ENCODE peak calls at places on chromosomes 13 and 19, in ten cellular contexts. One of them, this sample, is unnamed.

GRCh38 chr19:46785054-46785979 is 3.1 kb downstream of the SLC1A5 start:
- DNase-seq in activated CD4-positive, alpha-beta T cell treated with anti-CD3 and anti-CD28 coated beads for 4 hours: no peak
- DNase-seq in central memory CD8-positive, alpha-beta T cell: no peak
- DNase-seq in occipital lobe: no peak
- DNase-seq in T-helper 9 cell: no peak
- DNase-seq in cardiac fibroblast: peak; percentile 24
- DNase-seq in dermis blood vessel endothelial cell: no peak
- DNase-seq in body of pancreas: no peak
- DNase-seq in stimulated activated CD4-positive, alpha-beta T cell treated with anti-CD3 and anti-CD28 coated beads, Interleukin-2, amount 100 ng/mL, for 48 hours: no peak
- DNase-seq in CD4-positive, alpha-beta T cell: no peak
- DNase-seq in this sample: no peak

GRCh38 chr19:50555447-50556235 is 12.6 kb downstream of the LRRC4B start:
- DNase-seq in activated CD4-positive, alpha-beta T cell treated with anti-CD3 and anti-CD28 coated beads for 4 hours: no peak
- DNase-seq in central memory CD8-positive, alpha-beta T cell: no peak
- DNase-seq in occipital lobe: no peak
- DNase-seq in T-helper 9 cell: no peak
- DNase-seq in cardiac fibroblast: peak; percentile 12
- DNase-seq in dermis blood vessel endothelial cell: no peak
- DNase-seq in body of pancreas: no peak
- DNase-seq in stimulated activated CD4-positive, alpha-beta T cell treated with anti-CD3 and anti-CD28 coated beads, Interleukin-2, amount 100 ng/mL, for 48 hours: no peak
- DNase-seq in CD4-positive, alpha-beta T cell: no peak
- DNase-seq in this sample: no peak

GRCh38 chr13:79986890-79987289 is 354.0 kb downstream of the SPRY2 start:
- DNase-seq in activated CD4-positive, alpha-beta T cell treated with anti-CD3 and anti-CD28 coated beads for 4 hours: no peak
- DNase-seq in central memory CD8-positive, alpha-beta T cell: no peak
- DNase-seq in occipital lobe: no peak
- DNase-seq in T-helper 9 cell: no peak
- DNase-seq in cardiac fibroblast: no peak
- DNase-seq in dermis blood vessel endothelial cell: no peak
- DNase-seq in body of pancreas: no peak
- DNase-seq in stimulated activated CD4-positive, alpha-beta T cell treated with anti-CD3 and anti-CD28 coated beads, Interleukin-2, amount 100 ng/mL, for 48 hours: no peak
- DNase-seq in CD4-positive, alpha-beta T cell: no peak
- DNase-seq in this sample: no peak

GRCh38 chr13:112181336-112182051 is 114.5 kb downstream of the SOX1 start:
- DNase-seq in activated CD4-positive, alpha-beta T cell treated with anti-CD3 and anti-CD28 coated beads for 4 hours: no peak
- DNase-seq in central memory CD8-positive, alpha-beta T cell: no peak
- DNase-seq in occipital lobe: no peak
- DNase-seq in T-helper 9 cell: no peak
- DNase-seq in cardiac fibroblast: no peak
- DNase-seq in dermis blood vessel endothelial cell: no peak
- DNase-seq in body of pancreas: no peak
- DNase-seq in stimulated activated CD4-positive, alpha-beta T cell treated with anti-CD3 and anti-CD28 coated beads, Interleukin-2, amount 100 ng/mL, for 48 hours: no peak
- DNase-seq in CD4-positive, alpha-beta T cell: no peak
- DNase-seq in this sample: no peak

GRCh38 chr19:46299004-46299509 is 2.2 kb downstream of the HIF3A start:
- DNase-seq in activated CD4-positive, alpha-beta T cell treated with anti-CD3 and anti-CD28 coated beads for 4 hours: no peak
- DNase-seq in central memory CD8-positive, alpha-beta T cell: no peak
- DNase-seq in occipital lobe: peak; percentile 81
- DNase-seq in T-helper 9 cell: no peak
- DNase-seq in cardiac fibroblast: peak; percentile 98
- DNase-seq in dermis blood vessel endothelial cell: peak; percentile 97
- DNase-seq in body of pancreas: peak; percentile 97
- DNase-seq in stimulated activated CD4-positive, alpha-beta T cell treated with anti-CD3 and anti-CD28 coated beads, Interleukin-2, amount 100 ng/mL, for 48 hours: no peak
- DNase-seq in CD4-positive, alpha-beta T cell: no peak
- DNase-seq in this sample: no peak

GRCh38 chr13:94110011-94110410 is 369.5 kb downstream of the DCT start:
- DNase-seq in activated CD4-positive, alpha-beta T cell treated with anti-CD3 and anti-CD28 coated beads for 4 hours: no peak
- DNase-seq in central memory CD8-positive, alpha-beta T cell: no peak
- DNase-seq in occipital lobe: no peak
- DNase-seq in T-helper 9 cell: no peak
- DNase-seq in cardiac fibroblast: no peak
- DNase-seq in dermis blood vessel endothelial cell: no peak
- DNase-seq in body of pancreas: no peak
- DNase-seq in stimulated activated CD4-positive, alpha-beta T cell treated with anti-CD3 and anti-CD28 coated beads, Interleukin-2, amount 100 ng/mL, for 48 hours: no peak
- DNase-seq in CD4-positive, alpha-beta T cell: no peak
- DNase-seq in this sample: no peak

GRCh38 chr19:2271516-2272103 is 10.4 kb downstream of the PEAK3 start:
- DNase-seq in activated CD4-positive, alpha-beta T cell treated with anti-CD3 and anti-CD28 coated beads for 4 hours: no peak
- DNase-seq in central memory CD8-positive, alpha-beta T cell: no peak
- DNase-seq in occipital lobe: no peak
- DNase-seq in T-helper 9 cell: no peak
- DNase-seq in cardiac fibroblast: peak; percentile 63
- DNase-seq in dermis blood vessel endothelial cell: peak; percentile 36
- DNase-seq in body of pancreas: no peak
- DNase-seq in stimulated activated CD4-positive, alpha-beta T cell treated with anti-CD3 and anti-CD28 coated beads, Interleukin-2, amount 100 ng/mL, for 48 hours: no peak
- DNase-seq in CD4-positive, alpha-beta T cell: no peak
- DNase-seq in this sample: no peak

GRCh38 chr19:16520074-16520973 is 21.9 kb downstream of the CHERP start:
- DNase-seq in activated CD4-positive, alpha-beta T cell treated with anti-CD3 and anti-CD28 coated beads for 4 hours: no peak
- DNase-seq in central memory CD8-positive, alpha-beta T cell: no peak
- DNase-seq in occipital lobe: no peak
- DNase-seq in T-helper 9 cell: no peak
- DNase-seq in cardiac fibroblast: no peak
- DNase-seq in dermis blood vessel endothelial cell: no peak
- DNase-seq in body of pancreas: no peak
- DNase-seq in stimulated activated CD4-positive, alpha-beta T cell treated with anti-CD3 and anti-CD28 coated beads, Interleukin-2, amount 100 ng/mL, for 48 hours: no peak
- DNase-seq in CD4-positive, alpha-beta T cell: no peak
- DNase-seq in this sample: no peak

GRCh38 chr13:84774111-84774510 is 891.8 kb upstream of the SLITRK1 start:
- DNase-seq in activated CD4-positive, alpha-beta T cell treated with anti-CD3 and anti-CD28 coated beads for 4 hours: no peak
- DNase-seq in central memory CD8-positive, alpha-beta T cell: no peak
- DNase-seq in occipital lobe: no peak
- DNase-seq in T-helper 9 cell: no peak
- DNase-seq in cardiac fibroblast: no peak
- DNase-seq in dermis blood vessel endothelial cell: no peak
- DNase-seq in body of pancreas: no peak
- DNase-seq in stimulated activated CD4-positive, alpha-beta T cell treated with anti-CD3 and anti-CD28 coated beads, Interleukin-2, amount 100 ng/mL, for 48 hours: no peak
- DNase-seq in CD4-positive, alpha-beta T cell: no peak
- DNase-seq in this sample: no peak

GRCh38 chr13:93420206-93420605 is 193.6 kb downstream of the GPC6 start:
- DNase-seq in activated CD4-positive, alpha-beta T cell treated with anti-CD3 and anti-CD28 coated beads for 4 hours: no peak
- DNase-seq in central memory CD8-positive, alpha-beta T cell: no peak
- DNase-seq in occipital lobe: no peak
- DNase-seq in T-helper 9 cell: no peak
- DNase-seq in cardiac fibroblast: no peak
- DNase-seq in dermis blood vessel endothelial cell: no peak
- DNase-seq in body of pancreas: no peak
- DNase-seq in stimulated activated CD4-positive, alpha-beta T cell treated with anti-CD3 and anti-CD28 coated beads, Interleukin-2, amount 100 ng/mL, for 48 hours: no peak
- DNase-seq in CD4-positive, alpha-beta T cell: no peak
- DNase-seq in this sample: no peak

GRCh38 chr13:49791214-49791752 is 1.2 kb downstream of the KPNA3 start:
- DNase-seq in activated CD4-positive, alpha-beta T cell treated with anti-CD3 and anti-CD28 coated beads for 4 hours: peak; percentile 18
- DNase-seq in central memory CD8-positive, alpha-beta T cell: no peak
- DNase-seq in occipital lobe: no peak
- DNase-seq in T-helper 9 cell: no peak
- DNase-seq in cardiac fibroblast: peak; percentile 50
- DNase-seq in dermis blood vessel endothelial cell: peak; percentile 51
- DNase-seq in body of pancreas: peak; percentile 25
- DNase-seq in stimulated activated CD4-positive, alpha-beta T cell treated with anti-CD3 and anti-CD28 coated beads, Interleukin-2, amount 100 ng/mL, for 48 hours: no peak
- DNase-seq in CD4-positive, alpha-beta T cell: no peak
- DNase-seq in this sample: no peak

GRCh38 chr19:17889609-17890214 is 18.0 kb downstream of the SLC5A5 start:
- DNase-seq in activated CD4-positive, alpha-beta T cell treated with anti-CD3 and anti-CD28 coated beads for 4 hours: no peak
- DNase-seq in central memory CD8-positive, alpha-beta T cell: no peak
- DNase-seq in occipital lobe: no peak
- DNase-seq in T-helper 9 cell: no peak
- DNase-seq in cardiac fibroblast: peak; percentile 61
- DNase-seq in dermis blood vessel endothelial cell: peak; percentile 61
- DNase-seq in body of pancreas: peak; percentile 27
- DNase-seq in stimulated activated CD4-positive, alpha-beta T cell treated with anti-CD3 and anti-CD28 coated beads, Interleukin-2, amount 100 ng/mL, for 48 hours: no peak
- DNase-seq in CD4-positive, alpha-beta T cell: no peak
- DNase-seq in this sample: no peak

GRCh38 chr13:99827011-99827410 is 144.6 kb downstream of the ZIC5 start:
- DNase-seq in activated CD4-positive, alpha-beta T cell treated with anti-CD3 and anti-CD28 coated beads for 4 hours: no peak
- DNase-seq in central memory CD8-positive, alpha-beta T cell: no peak
- DNase-seq in occipital lobe: no peak
- DNase-seq in T-helper 9 cell: no peak
- DNase-seq in cardiac fibroblast: no peak
- DNase-seq in dermis blood vessel endothelial cell: no peak
- DNase-seq in body of pancreas: no peak
- DNase-seq in stimulated activated CD4-positive, alpha-beta T cell treated with anti-CD3 and anti-CD28 coated beads, Interleukin-2, amount 100 ng/mL, for 48 hours: no peak
- DNase-seq in CD4-positive, alpha-beta T cell: no peak
- DNase-seq in this sample: no peak

GRCh38 chr13:45402641-45403040 is 15.5 kb downstream of the SLC25A30 start:
- DNase-seq in activated CD4-positive, alpha-beta T cell treated with anti-CD3 and anti-CD28 coated beads for 4 hours: no peak
- DNase-seq in central memory CD8-positive, alpha-beta T cell: no peak
- DNase-seq in occipital lobe: no peak
- DNase-seq in T-helper 9 cell: no peak
- DNase-seq in cardiac fibroblast: no peak
- DNase-seq in dermis blood vessel endothelial cell: no peak
- DNase-seq in body of pancreas: no peak
- DNase-seq in stimulated activated CD4-positive, alpha-beta T cell treated with anti-CD3 and anti-CD28 coated beads, Interleukin-2, amount 100 ng/mL, for 48 hours: no peak
- DNase-seq in CD4-positive, alpha-beta T cell: no peak
- DNase-seq in this sample: no peak

GRCh38 chr13:71949441-71949840 is 82.4 kb upstream of the DACH1 start:
- DNase-seq in activated CD4-positive, alpha-beta T cell treated with anti-CD3 and anti-CD28 coated beads for 4 hours: no peak
- DNase-seq in central memory CD8-positive, alpha-beta T cell: no peak
- DNase-seq in occipital lobe: no peak
- DNase-seq in T-helper 9 cell: no peak
- DNase-seq in cardiac fibroblast: no peak
- DNase-seq in dermis blood vessel endothelial cell: no peak
- DNase-seq in body of pancreas: no peak
- DNase-seq in stimulated activated CD4-positive, alpha-beta T cell treated with anti-CD3 and anti-CD28 coated beads, Interleukin-2, amount 100 ng/mL, for 48 hours: no peak
- DNase-seq in CD4-positive, alpha-beta T cell: no peak
- DNase-seq in this sample: no peak

GRCh38 chr13:51697855-51698254 is 106.1 kb downstream of the DHRS12 start:
- DNase-seq in activated CD4-positive, alpha-beta T cell treated with anti-CD3 and anti-CD28 coated beads for 4 hours: no peak
- DNase-seq in central memory CD8-positive, alpha-beta T cell: no peak
- DNase-seq in occipital lobe: no peak
- DNase-seq in T-helper 9 cell: no peak
- DNase-seq in cardiac fibroblast: peak; percentile 32
- DNase-seq in dermis blood vessel endothelial cell: no peak
- DNase-seq in body of pancreas: no peak
- DNase-seq in stimulated activated CD4-positive, alpha-beta T cell treated with anti-CD3 and anti-CD28 coated beads, Interleukin-2, amount 100 ng/mL, for 48 hours: no peak
- DNase-seq in CD4-positive, alpha-beta T cell: no peak
- DNase-seq in this sample: no peak

GRCh38 chr19:14072535-14073231 is at the start of gene MISP3:
- DNase-seq in activated CD4-positive, alpha-beta T cell treated with anti-CD3 and anti-CD28 coated beads for 4 hours: no peak
- DNase-seq in central memory CD8-positive, alpha-beta T cell: no peak
- DNase-seq in occipital lobe: no peak
- DNase-seq in T-helper 9 cell: no peak
- DNase-seq in cardiac fibroblast: peak; percentile 26
- DNase-seq in dermis blood vessel endothelial cell: peak; percentile 60
- DNase-seq in body of pancreas: peak; percentile 88
- DNase-seq in stimulated activated CD4-positive, alpha-beta T cell treated with anti-CD3 and anti-CD28 coated beads, Interleukin-2, amount 100 ng/mL, for 48 hours: peak; percentile 41
- DNase-seq in CD4-positive, alpha-beta T cell: no peak
- DNase-seq in this sample: no peak

GRCh38 chr13:112901951-112902651 is 66.9 kb upstream of the MCF2L start:
- DNase-seq in activated CD4-positive, alpha-beta T cell treated with anti-CD3 and anti-CD28 coated beads for 4 hours: no peak
- DNase-seq in central memory CD8-positive, alpha-beta T cell: no peak
- DNase-seq in occipital lobe: no peak
- DNase-seq in T-helper 9 cell: no peak
- DNase-seq in cardiac fibroblast: no peak
- DNase-seq in dermis blood vessel endothelial cell: no peak
- DNase-seq in body of pancreas: peak; percentile 69
- DNase-seq in stimulated activated CD4-positive, alpha-beta T cell treated with anti-CD3 and anti-CD28 coated beads, Interleukin-2, amount 100 ng/mL, for 48 hours: no peak
- DNase-seq in CD4-positive, alpha-beta T cell: no peak
- DNase-seq in this sample: no peak

GRCh38 chr19:19446655-19447437 is 41.4 kb downstream of the GATAD2A start:
- DNase-seq in activated CD4-positive, alpha-beta T cell treated with anti-CD3 and anti-CD28 coated beads for 4 hours: no peak
- DNase-seq in central memory CD8-positive, alpha-beta T cell: no peak
- DNase-seq in occipital lobe: no peak
- DNase-seq in T-helper 9 cell: no peak
- DNase-seq in cardiac fibroblast: no peak
- DNase-seq in dermis blood vessel endothelial cell: no peak
- DNase-seq in body of pancreas: no peak
- DNase-seq in stimulated activated CD4-positive, alpha-beta T cell treated with anti-CD3 and anti-CD28 coated beads, Interleukin-2, amount 100 ng/mL, for 48 hours: no peak
- DNase-seq in CD4-positive, alpha-beta T cell: no peak
- DNase-seq in this sample: no peak

GRCh38 chr19:31160346-31160926 is 188.8 kb downstream of the TSHZ3 start:
- DNase-seq in activated CD4-positive, alpha-beta T cell treated with anti-CD3 and anti-CD28 coated beads for 4 hours: no peak
- DNase-seq in central memory CD8-positive, alpha-beta T cell: no peak
- DNase-seq in occipital lobe: no peak
- DNase-seq in T-helper 9 cell: no peak
- DNase-seq in cardiac fibroblast: no peak
- DNase-seq in dermis blood vessel endothelial cell: no peak
- DNase-seq in body of pancreas: no peak
- DNase-seq in stimulated activated CD4-positive, alpha-beta T cell treated with anti-CD3 and anti-CD28 coated beads, Interleukin-2, amount 100 ng/mL, for 48 hours: no peak
- DNase-seq in CD4-positive, alpha-beta T cell: no peak
- DNase-seq in this sample: no peak

GRCh38 chr19:10764340-10764894 is 46.5 kb downstream of the DNM2 start:
- DNase-seq in activated CD4-positive, alpha-beta T cell treated with anti-CD3 and anti-CD28 coated beads for 4 hours: no peak
- DNase-seq in central memory CD8-positive, alpha-beta T cell: no peak
- DNase-seq in occipital lobe: no peak
- DNase-seq in T-helper 9 cell: no peak
- DNase-seq in cardiac fibroblast: no peak
- DNase-seq in dermis blood vessel endothelial cell: no peak
- DNase-seq in body of pancreas: peak; percentile 42
- DNase-seq in stimulated activated CD4-positive, alpha-beta T cell treated with anti-CD3 and anti-CD28 coated beads, Interleukin-2, amount 100 ng/mL, for 48 hours: no peak
- DNase-seq in CD4-positive, alpha-beta T cell: no peak
- DNase-seq in this sample: no peak

GRCh38 chr13:99214232-99214631 is 13.6 kb downstream of the UBAC2 start:
- DNase-seq in activated CD4-positive, alpha-beta T cell treated with anti-CD3 and anti-CD28 coated beads for 4 hours: peak; percentile 45
- DNase-seq in central memory CD8-positive, alpha-beta T cell: no peak
- DNase-seq in occipital lobe: no peak
- DNase-seq in T-helper 9 cell: no peak
- DNase-seq in cardiac fibroblast: no peak
- DNase-seq in dermis blood vessel endothelial cell: no peak
- DNase-seq in body of pancreas: no peak
- DNase-seq in stimulated activated CD4-positive, alpha-beta T cell treated with anti-CD3 and anti-CD28 coated beads, Interleukin-2, amount 100 ng/mL, for 48 hours: peak; percentile 38
- DNase-seq in CD4-positive, alpha-beta T cell: no peak
- DNase-seq in this sample: no peak

GRCh38 chr13:50845211-50845610 is 1.7 kb upstream of the DLEU7 start:
- DNase-seq in activated CD4-positive, alpha-beta T cell treated with anti-CD3 and anti-CD28 coated beads for 4 hours: no peak
- DNase-seq in central memory CD8-positive, alpha-beta T cell: no peak
- DNase-seq in occipital lobe: no peak
- DNase-seq in T-helper 9 cell: no peak
- DNase-seq in cardiac fibroblast: peak; percentile 39
- DNase-seq in dermis blood vessel endothelial cell: no peak
- DNase-seq in body of pancreas: no peak
- DNase-seq in stimulated activated CD4-positive, alpha-beta T cell treated with anti-CD3 and anti-CD28 coated beads, Interleukin-2, amount 100 ng/mL, for 48 hours: no peak
- DNase-seq in CD4-positive, alpha-beta T cell: no peak
- DNase-seq in this sample: no peak

GRCh38 chr19:33795370-33796163 is 1.1 kb upstream of the KCTD15 start:
- DNase-seq in activated CD4-positive, alpha-beta T cell treated with anti-CD3 and anti-CD28 coated beads for 4 hours: peak; percentile 34
- DNase-seq in central memory CD8-positive, alpha-beta T cell: no peak
- DNase-seq in occipital lobe: peak; percentile 39
- DNase-seq in T-helper 9 cell: peak; percentile 43
- DNase-seq in cardiac fibroblast: peak; percentile 95
- DNase-seq in dermis blood vessel endothelial cell: peak; percentile 86
- DNase-seq in body of pancreas: peak; percentile 85
- DNase-seq in stimulated activated CD4-positive, alpha-beta T cell treated with anti-CD3 and anti-CD28 coated beads, Interleukin-2, amount 100 ng/mL, for 48 hours: peak; percentile 61
- DNase-seq in CD4-positive, alpha-beta T cell: no peak
- DNase-seq in this sample: peak; percentile 66

GRCh38 chr19:2982983-2983350 is 5.6 kb downstream of the TLE6 start:
- DNase-seq in activated CD4-positive, alpha-beta T cell treated with anti-CD3 and anti-CD28 coated beads for 4 hours: no peak
- DNase-seq in central memory CD8-positive, alpha-beta T cell: no peak
- DNase-seq in occipital lobe: peak; percentile 44
- DNase-seq in T-helper 9 cell: no peak
- DNase-seq in cardiac fibroblast: peak; percentile 99
- DNase-seq in dermis blood vessel endothelial cell: peak; percentile 90
- DNase-seq in body of pancreas: peak; percentile 97
- DNase-seq in stimulated activated CD4-positive, alpha-beta T cell treated with anti-CD3 and anti-CD28 coated beads, Interleukin-2, amount 100 ng/mL, for 48 hours: no peak
- DNase-seq in CD4-positive, alpha-beta T cell: no peak
- DNase-seq in this sample: no peak

GRCh38 chr13:49643003-49643651 is 14.8 kb downstream of the ARL11 start:
- DNase-seq in activated CD4-positive, alpha-beta T cell treated with anti-CD3 and anti-CD28 coated beads for 4 hours: no peak
- DNase-seq in central memory CD8-positive, alpha-beta T cell: no peak
- DNase-seq in occipital lobe: no peak
- DNase-seq in T-helper 9 cell: no peak
- DNase-seq in cardiac fibroblast: no peak
- DNase-seq in dermis blood vessel endothelial cell: no peak
- DNase-seq in body of pancreas: no peak
- DNase-seq in stimulated activated CD4-positive, alpha-beta T cell treated with anti-CD3 and anti-CD28 coated beads, Interleukin-2, amount 100 ng/mL, for 48 hours: no peak
- DNase-seq in CD4-positive, alpha-beta T cell: no peak
- DNase-seq in this sample: no peak

GRCh38 chr19:45484273-45484945 is 12.4 kb downstream of the RTN2 start:
- DNase-seq in activated CD4-positive, alpha-beta T cell treated with anti-CD3 and anti-CD28 coated beads for 4 hours: no peak
- DNase-seq in central memory CD8-positive, alpha-beta T cell: no peak
- DNase-seq in occipital lobe: no peak
- DNase-seq in T-helper 9 cell: no peak
- DNase-seq in cardiac fibroblast: peak; percentile 58
- DNase-seq in dermis blood vessel endothelial cell: no peak
- DNase-seq in body of pancreas: no peak
- DNase-seq in stimulated activated CD4-positive, alpha-beta T cell treated with anti-CD3 and anti-CD28 coated beads, Interleukin-2, amount 100 ng/mL, for 48 hours: no peak
- DNase-seq in CD4-positive, alpha-beta T cell: no peak
- DNase-seq in this sample: no peak

This sample was measured in GM19239.